ENCODE peak calls at places on chromosomes 7 and 10, in five cellular contexts. Y is memory B cell; X is right atrium auricular region; I is stimulated activated CD8-positive, alpha-beta memory T cell treated with anti-CD3 and anti-CD28 coated beads, Interleukin-15, amount 100 ng/mL, for 24 hours; A is stimulated activated effector memory CD8-positive, alpha-beta T cell treated with anti-CD3 and anti-CD28 coated beads, Interleukin-12 subunit alpha, Interleukin-12 subunit beta, amount 100 ng/mL, for 72 hours. R is an unnamed sample.

GRCh38 chr7:129169171-129169643 is 19.2 kb upstream of the SMO start:
- DNase-seq in I (no peak), A (no peak), Y (peak; percentile 56), X (no peak), R (no peak)

GRCh38 chr7:64528770-64529169 is 34.1 kb downstream of the ZNF680 start:
- DNase-seq in Y (no peak), X (no peak), A (no peak), I (no peak), R (no peak)

GRCh38 chr10:110138197-110138812 is 69.1 kb upstream of the MXI1 start:
- DNase-seq in I (no peak), A (no peak), Y (no peak), X (no peak), R (no peak)

GRCh38 chr7:14761506-14762296 is 140.8 kb downstream of the DGKB start:
- DNase-seq in A (no peak), X (peak; percentile 61), Y (no peak), I (no peak), R (no peak)

GRCh38 chr7:50212666-50213621 is 91.6 kb upstream of the IKZF1 start:
- DNase-seq in Y (no peak), A (peak; percentile 47), X (no peak), I (no peak), R (no peak)

GRCh38 chr7:46786221-46786951 is 795.5 kb downstream of the TNS3 start:
- DNase-seq in I (no peak), Y (no peak), A (no peak), X (no peak), R (no peak)

GRCh38 chr7:20340839-20341238 is 10.1 kb downstream of the ITGB8 start:
- DNase-seq in X (no peak), A (no peak), I (no peak), Y (no peak), R (peak; percentile 90)

GRCh38 chr10:30705086-30705624 is 75.6 kb upstream of the LYZL2 start:
- DNase-seq in X (no peak), A (peak; percentile 78), I (no peak), Y (peak; percentile 34), R (no peak)

GRCh38 chr10:66572700-66573099 is 353.1 kb upstream of the LRRTM3 start:
- DNase-seq in I (no peak), A (no peak), X (no peak), Y (no peak), R (no peak)

GRCh38 chr7:20785211-20786048 is 1.3 kb downstream of the SP8 start:
- DNase-seq in A (no peak), X (no peak), I (no peak), Y (no peak), R (no peak)

GRCh38 chr7:139798221-139798620 is 20.4 kb upstream of the HIPK2 start:
- DNase-seq in Y (no peak), I (no peak), X (no peak), A (no peak), R (no peak)

GRCh38 chr10:8874972-8875371 is 820.5 kb downstream of the GATA3 start:
- DNase-seq in I (no peak), X (no peak), A (no peak), Y (no peak), R (no peak)

GRCh38 chr7:100803398-100804161 is 23.7 kb downstream of the EPHB4 start:
- DNase-seq in I (no peak), A (no peak), X (peak; percentile 84), Y (peak; percentile 74), R (peak; percentile 79)

GRCh38 chr10:25178411-25178810 is 3.6 kb downstream of the GPR158 start:
- DNase-seq in A (no peak), X (no peak), I (no peak), Y (no peak), R (no peak)

GRCh38 chr7:7567898-7568531 is 1.3 kb downstream of the MIOS start:
- DNase-seq in Y (no peak), I (no peak), X (no peak), A (no peak), R (no peak)

GRCh38 chr7:88401009-88401623 is 94.4 kb upstream of the STEAP4 start:
- DNase-seq in A (no peak), I (no peak), Y (no peak), X (no peak), R (no peak)

GRCh38 chr10:1214882-1215540 is 158.8 kb downstream of the WDR37 start:
- DNase-seq in Y (no peak), I (no peak), A (no peak), X (peak; percentile 23), R (no peak)

GRCh38 chr10:79490400-79491081 is 21.8 kb upstream of the EIF5AL1 start:
- DNase-seq in A (no peak), Y (no peak), I (no peak), X (no peak), R (no peak)

GRCh38 chr10:1149793-1150637 is 93.8 kb downstream of the WDR37 start:
- DNase-seq in X (peak; percentile 54), A (no peak), Y (no peak), I (no peak), R (no peak)

GRCh38 chr7:18976715-18977466 is 140.5 kb downstream of the TWIST1 start:
- DNase-seq in I (no peak), X (no peak), A (no peak), Y (no peak), R (no peak)

GRCh38 chr7:149625947-149626392 is 128.4 kb upstream of the ZNF746 start:
- DNase-seq in I (no peak), Y (no peak), A (no peak), X (no peak), R (no peak)

GRCh38 chr7:99588868-99589267 is 9.2 kb upstream of the TMEM225B start:
- DNase-seq in I (no peak), A (peak; percentile 42), X (no peak), Y (no peak), R (no peak)

GRCh38 chr10:30751678-30752331 is 122.3 kb upstream of the LYZL2 start:
- DNase-seq in X (peak; percentile 82), I (no peak), Y (no peak), A (peak; percentile 79), R (no peak)

GRCh38 chr10:131921191-131921590 is 20.4 kb downstream of the PPP2R2D start:
- DNase-seq in I (no peak), X (no peak), A (no peak), Y (no peak), R (no peak)

GRCh38 chr7:88089484-88090050 is 130.3 kb downstream of the SRI start:
- DNase-seq in I (no peak), X (no peak), Y (no peak), A (no peak), R (no peak)

GRCh38 chr7:46651070-46651469 is 730.0 kb upstream of the IGFBP3 start:
- DNase-seq in I (no peak), A (no peak), Y (no peak), X (no peak), R (no peak)

GRCh38 chr7:102317231-102318059 is 30.8 kb downstream of the SH2B2 start:
- DNase-seq in A (no peak), Y (no peak), X (no peak), I (no peak), R (no peak)

GRCh38 chr7:158732483-158733219 is 28.0 kb upstream of the NCAPG2 start:
- DNase-seq in I (no peak), A (peak; percentile 44), Y (no peak), X (no peak), R (no peak)

GRCh38 chr7:77753173-77753572 is 45.1 kb downstream of the TMEM60 start:
- DNase-seq in Y (no peak), A (no peak), I (no peak), X (no peak), R (no peak)

GRCh38 chr10:133324198-133324792 is 12.4 kb downstream of the CALY start:
- DNase-seq in X (no peak), A (no peak), Y (no peak), I (peak; percentile 31), R (peak; percentile 62)

GRCh38 chr7:34320926-34321609 is 336.9 kb upstream of the NPSR1 start:
- DNase-seq in X (peak; percentile 66), Y (no peak), A (peak; percentile 50), I (no peak), R (peak; percentile 68)

GRCh38 chr7:102891693-102892261 is 21.0 kb upstream of the LRRC17 start:
- DNase-seq in I (no peak), A (no peak), Y (no peak), X (no peak), R (no peak)

GRCh38 chr10:22427890-22428571 is 82.7 kb downstream of the SPAG6 start:
- DNase-seq in I (no peak), X (no peak), A (no peak), Y (no peak), R (no peak)

R was measured in breast epithelium.